ENCODE peak calls at places on chromosomes 16 and 17, in eight cellular contexts. One of them, this sample, is unnamed.

GRCh38 chr16:87422106-87422505 is 30.0 kb downstream of the MAP1LC3B start:
- DNase-seq in heart right ventricle: no peak
- DNase-seq in CD4-positive, alpha-beta memory T cell: no peak
- DNase-seq in GM23248: no peak
- DNase-seq in sigmoid colon: peak; percentile 27
- DNase-seq in hepatocyte: no peak
- DNase-seq in ovary: no peak
- DNase-seq in MM.1S: no peak
- DNase-seq in this sample: no peak

GRCh38 chr17:64377769-64378282 is 12.8 kb downstream of the PECAM1 start:
- DNase-seq in heart right ventricle: no peak
- DNase-seq in CD4-positive, alpha-beta memory T cell: no peak
- DNase-seq in GM23248: no peak
- DNase-seq in sigmoid colon: no peak
- DNase-seq in hepatocyte: no peak
- DNase-seq in ovary: no peak
- DNase-seq in MM.1S: no peak
- DNase-seq in this sample: no peak

GRCh38 chr16:1913327-1914083 is 4.7 kb downstream of the HS3ST6 start:
- DNase-seq in heart right ventricle: no peak
- DNase-seq in CD4-positive, alpha-beta memory T cell: no peak
- DNase-seq in GM23248: no peak
- DNase-seq in sigmoid colon: no peak
- DNase-seq in hepatocyte: peak; percentile 61
- DNase-seq in ovary: no peak
- DNase-seq in MM.1S: no peak
- DNase-seq in this sample: no peak

GRCh38 chr17:3879181-3879580 is 13.7 kb downstream of the CAMKK1 start:
- DNase-seq in heart right ventricle: peak; percentile 44
- DNase-seq in CD4-positive, alpha-beta memory T cell: no peak
- DNase-seq in GM23248: peak; percentile 85
- DNase-seq in sigmoid colon: no peak
- DNase-seq in hepatocyte: peak; percentile 70
- DNase-seq in ovary: no peak
- DNase-seq in MM.1S: no peak
- DNase-seq in this sample: no peak

GRCh38 chr17:13038931-13039665 is 21.3 kb upstream of the ELAC2 start:
- DNase-seq in heart right ventricle: no peak
- DNase-seq in CD4-positive, alpha-beta memory T cell: no peak
- DNase-seq in GM23248: no peak
- DNase-seq in sigmoid colon: no peak
- DNase-seq in hepatocyte: no peak
- DNase-seq in ovary: no peak
- DNase-seq in MM.1S: no peak
- DNase-seq in this sample: no peak

GRCh38 chr17:6642592-6642991 is 1.7 kb downstream of the TXNDC17 start:
- DNase-seq in heart right ventricle: no peak
- DNase-seq in CD4-positive, alpha-beta memory T cell: no peak
- DNase-seq in GM23248: peak; percentile 47
- DNase-seq in sigmoid colon: no peak
- DNase-seq in hepatocyte: no peak
- DNase-seq in ovary: no peak
- DNase-seq in MM.1S: no peak
- DNase-seq in this sample: no peak

GRCh38 chr16:49055824-49056545 is 225.7 kb downstream of the CBLN1 start:
- DNase-seq in heart right ventricle: no peak
- DNase-seq in CD4-positive, alpha-beta memory T cell: no peak
- DNase-seq in GM23248: no peak
- DNase-seq in sigmoid colon: no peak
- DNase-seq in hepatocyte: no peak
- DNase-seq in ovary: no peak
- DNase-seq in MM.1S: no peak
- DNase-seq in this sample: no peak

GRCh38 chr16:17370233-17371013 is 100.3 kb downstream of the XYLT1 start:
- DNase-seq in heart right ventricle: no peak
- DNase-seq in CD4-positive, alpha-beta memory T cell: no peak
- DNase-seq in GM23248: peak; percentile 62
- DNase-seq in sigmoid colon: no peak
- DNase-seq in hepatocyte: no peak
- DNase-seq in ovary: no peak
- DNase-seq in MM.1S: no peak
- DNase-seq in this sample: no peak

GRCh38 chr16:86151372-86151950 is 252.5 kb downstream of the IRF8 start:
- DNase-seq in heart right ventricle: no peak
- DNase-seq in CD4-positive, alpha-beta memory T cell: no peak
- DNase-seq in GM23248: no peak
- DNase-seq in sigmoid colon: peak; percentile 80
- DNase-seq in hepatocyte: peak; percentile 69
- DNase-seq in ovary: no peak
- DNase-seq in MM.1S: no peak
- DNase-seq in this sample: no peak
- H3K4me3 ChIP-seq in heart right ventricle: no peak overlapping the region
- H3K4me3 ChIP-seq in CD4-positive, alpha-beta memory T cell: no peak overlapping the region
- H3K4me3 ChIP-seq in GM23248: no peak overlapping the region
- H3K4me3 ChIP-seq in sigmoid colon: no peak overlapping the region
- H3K4me3 ChIP-seq in hepatocyte: no peak overlapping the region
- H3K4me3 ChIP-seq in ovary: no peak overlapping the region
- H3K4me3 ChIP-seq in MM.1S: no peak overlapping the region
- H3K4me3 ChIP-seq in this sample: no peak overlapping the region

GRCh38 chr16:81467072-81467471 is 22.5 kb downstream of the CMIP start:
- DNase-seq in heart right ventricle: no peak
- DNase-seq in CD4-positive, alpha-beta memory T cell: no peak
- DNase-seq in GM23248: no peak
- DNase-seq in sigmoid colon: no peak
- DNase-seq in hepatocyte: no peak
- DNase-seq in ovary: no peak
- DNase-seq in MM.1S: no peak
- DNase-seq in this sample: no peak
- H3K27ac ChIP-seq in heart right ventricle: no peak overlapping the region
- H3K27ac ChIP-seq in CD4-positive, alpha-beta memory T cell: no peak overlapping the region
- H3K27ac ChIP-seq in GM23248: peak overlapping the region; percentile 57
- H3K27ac ChIP-seq in sigmoid colon: no peak overlapping the region
- H3K27ac ChIP-seq in hepatocyte: no peak overlapping the region
- H3K27ac ChIP-seq in ovary: no peak overlapping the region
- H3K27ac ChIP-seq in MM.1S: no peak overlapping the region
- H3K27ac ChIP-seq in this sample: no peak overlapping the region

GRCh38 chr17:47937915-47938314 is 3.5 kb upstream of the PNPO start:
- DNase-seq in heart right ventricle: no peak
- DNase-seq in CD4-positive, alpha-beta memory T cell: no peak
- DNase-seq in GM23248: no peak
- DNase-seq in sigmoid colon: no peak
- DNase-seq in hepatocyte: no peak
- DNase-seq in ovary: no peak
- DNase-seq in MM.1S: no peak
- DNase-seq in this sample: no peak

GRCh38 chr17:47941998-47942490 is 673 bp downstream of the PNPO start:
- DNase-seq in heart right ventricle: no peak
- DNase-seq in CD4-positive, alpha-beta memory T cell: no peak
- DNase-seq in GM23248: peak; percentile 37
- DNase-seq in sigmoid colon: no peak
- DNase-seq in hepatocyte: no peak
- DNase-seq in ovary: no peak
- DNase-seq in MM.1S: no peak
- DNase-seq in this sample: no peak

GRCh38 chr17:47945080-47945479 is 3.7 kb downstream of the PNPO start:
- DNase-seq in heart right ventricle: no peak
- DNase-seq in CD4-positive, alpha-beta memory T cell: no peak
- DNase-seq in GM23248: peak; percentile 44
- DNase-seq in sigmoid colon: no peak
- DNase-seq in hepatocyte: no peak
- DNase-seq in ovary: no peak
- DNase-seq in MM.1S: no peak
- DNase-seq in this sample: no peak

GRCh38 chr17:47942568-47942967 is 1.2 kb downstream of the PNPO start:
- DNase-seq in heart right ventricle: no peak
- DNase-seq in CD4-positive, alpha-beta memory T cell: no peak
- DNase-seq in GM23248: no peak
- DNase-seq in sigmoid colon: no peak
- DNase-seq in hepatocyte: no peak
- DNase-seq in ovary: no peak
- DNase-seq in MM.1S: no peak
- DNase-seq in this sample: no peak

DNA sequence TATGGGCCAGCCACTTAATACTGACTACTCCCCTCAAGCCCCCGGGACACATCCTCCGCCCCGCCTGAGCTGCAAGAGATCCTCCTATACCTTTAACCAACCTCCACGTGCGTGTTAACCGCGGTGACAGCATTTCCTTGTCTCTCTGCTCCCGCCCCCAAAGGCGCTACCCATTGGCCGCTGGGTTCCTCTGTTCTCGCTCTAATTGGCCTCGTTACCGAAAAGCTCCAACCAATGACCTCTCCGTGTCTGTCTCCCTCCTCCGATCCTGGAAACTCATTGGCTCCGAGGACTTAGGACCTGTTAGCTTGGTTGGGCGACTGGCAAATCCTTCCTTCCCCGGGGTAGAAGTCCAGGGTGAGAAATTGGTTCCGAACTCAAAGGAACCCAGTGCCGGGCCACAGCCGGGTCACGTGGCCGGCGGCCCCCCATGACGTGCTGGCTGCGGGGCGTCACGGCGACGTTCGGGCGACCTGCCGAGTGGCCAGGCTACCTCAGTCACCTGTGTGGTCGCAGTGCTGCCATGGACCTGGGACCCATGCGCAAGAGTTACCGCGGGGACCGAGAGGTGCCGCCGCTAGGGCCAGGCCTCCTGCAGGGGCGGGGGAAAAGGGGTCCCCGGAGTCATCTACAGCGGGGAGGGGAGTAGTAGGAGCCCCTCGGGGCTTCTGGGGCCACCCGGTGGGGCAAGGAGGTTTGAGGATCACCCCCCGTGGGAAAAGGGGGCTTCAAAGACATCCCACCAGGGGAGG is at the start of gene PNPO:
- DNase-seq in heart right ventricle: peak; percentile 87
- DNase-seq in CD4-positive, alpha-beta memory T cell: peak; percentile 98
- DNase-seq in GM23248: peak; percentile 99
- DNase-seq in sigmoid colon: peak; percentile 98
- DNase-seq in hepatocyte: peak; percentile 89
- DNase-seq in ovary: peak; percentile 89
- DNase-seq in MM.1S: peak; percentile 98
- DNase-seq in this sample: peak; percentile 92
- H3K4me3 ChIP-seq in heart right ventricle: peak within 1 kb of the TSS; percentile 66
- H3K4me3 ChIP-seq in CD4-positive, alpha-beta memory T cell: peak within 1 kb of the TSS; percentile 82
- H3K4me3 ChIP-seq in GM23248: peak within 1 kb of the TSS; percentile 88
- H3K4me3 ChIP-seq in sigmoid colon: peak within 1 kb of the TSS; percentile 62
- H3K4me3 ChIP-seq in hepatocyte: peak within 1 kb of the TSS; percentile 13
- H3K4me3 ChIP-seq in ovary: peak within 1 kb of the TSS; percentile 82
- H3K4me3 ChIP-seq in MM.1S: peak within 1 kb of the TSS; percentile 81
- H3K4me3 ChIP-seq in this sample: peak within 1 kb of the TSS; percentile 34

GRCh38 chr16:66193543-66194229 is 172.8 kb upstream of the CDH5 start:
- DNase-seq in heart right ventricle: no peak
- DNase-seq in CD4-positive, alpha-beta memory T cell: no peak
- DNase-seq in GM23248: no peak
- DNase-seq in sigmoid colon: no peak
- DNase-seq in hepatocyte: no peak
- DNase-seq in ovary: no peak
- DNase-seq in MM.1S: no peak
- DNase-seq in this sample: no peak

GRCh38 chr16:66189951-66190350 is 176.5 kb upstream of the CDH5 start:
- DNase-seq in heart right ventricle: no peak
- DNase-seq in CD4-positive, alpha-beta memory T cell: no peak
- DNase-seq in GM23248: peak; percentile 75
- DNase-seq in sigmoid colon: no peak
- DNase-seq in hepatocyte: no peak
- DNase-seq in ovary: no peak
- DNase-seq in MM.1S: no peak
- DNase-seq in this sample: no peak

GRCh38 chr16:66194866-66195265 is 171.6 kb upstream of the CDH5 start:
- DNase-seq in heart right ventricle: no peak
- DNase-seq in CD4-positive, alpha-beta memory T cell: no peak
- DNase-seq in GM23248: no peak
- DNase-seq in sigmoid colon: no peak
- DNase-seq in hepatocyte: no peak
- DNase-seq in ovary: no peak
- DNase-seq in MM.1S: no peak
- DNase-seq in this sample: no peak

GRCh38 chr16:66188786-66189725 is 177.4 kb upstream of the CDH5 start:
- DNase-seq in heart right ventricle: no peak
- DNase-seq in CD4-positive, alpha-beta memory T cell: no peak
- DNase-seq in GM23248: no peak
- DNase-seq in sigmoid colon: no peak
- DNase-seq in hepatocyte: peak; percentile 19
- DNase-seq in ovary: peak; percentile 46
- DNase-seq in MM.1S: no peak
- DNase-seq in this sample: no peak

GRCh38 chr16:66190411-66190810 is 176.1 kb upstream of the CDH5 start:
- DNase-seq in heart right ventricle: no peak
- DNase-seq in CD4-positive, alpha-beta memory T cell: no peak
- DNase-seq in GM23248: no peak
- DNase-seq in sigmoid colon: no peak
- DNase-seq in hepatocyte: no peak
- DNase-seq in ovary: no peak
- DNase-seq in MM.1S: no peak
- DNase-seq in this sample: no peak
- H3K27ac ChIP-seq in heart right ventricle: no peak overlapping the region
- H3K27ac ChIP-seq in CD4-positive, alpha-beta memory T cell: no peak overlapping the region
- H3K27ac ChIP-seq in GM23248: peak overlapping the region; percentile 16
- H3K27ac ChIP-seq in sigmoid colon: no peak overlapping the region
- H3K27ac ChIP-seq in hepatocyte: no peak overlapping the region
- H3K27ac ChIP-seq in ovary: no peak overlapping the region
- H3K27ac ChIP-seq in MM.1S: no peak overlapping the region
- H3K27ac ChIP-seq in this sample: no peak overlapping the region

GRCh38 chr16:81558444-81559175 is 114.0 kb downstream of the CMIP start:
- DNase-seq in heart right ventricle: no peak
- DNase-seq in CD4-positive, alpha-beta memory T cell: no peak
- DNase-seq in GM23248: no peak
- DNase-seq in sigmoid colon: no peak
- DNase-seq in hepatocyte: peak; percentile 90
- DNase-seq in ovary: no peak
- DNase-seq in MM.1S: no peak
- DNase-seq in this sample: no peak

GRCh38 chr16:81556715-81557284 is 112.2 kb downstream of the CMIP start:
- DNase-seq in heart right ventricle: no peak
- DNase-seq in CD4-positive, alpha-beta memory T cell: no peak
- DNase-seq in GM23248: no peak
- DNase-seq in sigmoid colon: no peak
- DNase-seq in hepatocyte: no peak
- DNase-seq in ovary: no peak
- DNase-seq in MM.1S: no peak
- DNase-seq in this sample: no peak

GRCh38 chr16:81560979-81561657 is 116.5 kb downstream of the CMIP start:
- DNase-seq in heart right ventricle: no peak
- DNase-seq in CD4-positive, alpha-beta memory T cell: no peak
- DNase-seq in GM23248: peak; percentile 65
- DNase-seq in sigmoid colon: no peak
- DNase-seq in hepatocyte: no peak
- DNase-seq in ovary: no peak
- DNase-seq in MM.1S: no peak
- DNase-seq in this sample: no peak

GRCh38 chr16:81555660-81556059 is 111.1 kb downstream of the CMIP start:
- DNase-seq in heart right ventricle: no peak
- DNase-seq in CD4-positive, alpha-beta memory T cell: no peak
- DNase-seq in GM23248: no peak
- DNase-seq in sigmoid colon: no peak
- DNase-seq in hepatocyte: no peak
- DNase-seq in ovary: no peak
- DNase-seq in MM.1S: no peak
- DNase-seq in this sample: no peak

GRCh38 chr16:81558077-81558443 is 113.5 kb downstream of the CMIP start:
- DNase-seq in heart right ventricle: no peak
- DNase-seq in CD4-positive, alpha-beta memory T cell: no peak
- DNase-seq in GM23248: no peak
- DNase-seq in sigmoid colon: no peak
- DNase-seq in hepatocyte: peak; percentile 38
- DNase-seq in ovary: no peak
- DNase-seq in MM.1S: no peak
- DNase-seq in this sample: no peak
- H3K4me3 ChIP-seq in heart right ventricle: no peak overlapping the region
- H3K4me3 ChIP-seq in CD4-positive, alpha-beta memory T cell: no peak overlapping the region
- H3K4me3 ChIP-seq in GM23248: no peak overlapping the region
- H3K4me3 ChIP-seq in sigmoid colon: no peak overlapping the region
- H3K4me3 ChIP-seq in hepatocyte: no peak overlapping the region
- H3K4me3 ChIP-seq in ovary: no peak overlapping the region
- H3K4me3 ChIP-seq in MM.1S: no peak overlapping the region
- H3K4me3 ChIP-seq in this sample: no peak overlapping the region

This sample was measured in iPS DF 6.9.